ENCODE peak calls at places on chromosomes 16 and 17, in six cellular contexts. G, N, E, P, V and Y are unnamed samples.

GRCh38 chr17:205176-205538 is 23.7 kb upstream of the DOC2B start:
- DNase-seq in G (no peak), N (no peak), E (no peak), P (no peak), V (no peak), Y (no peak)

GRCh38 chr16:58001781-58002410 is 689 bp downstream of the USB1 start:
- DNase-seq in G (no peak), N (no peak), E (no peak), P (no peak), V (no peak), Y (no peak)

GRCh38 chr16:57781741-57782606 is 20.3 kb downstream of the KIFC3 start:
- DNase-seq in G (peak; percentile 22), N (no peak), E (no peak), P (no peak), V (no peak), Y (no peak)

GRCh38 chr16:54284931-54285413 is 1.6 kb downstream of the IRX3 start:
- DNase-seq in G (peak; percentile 66), N (no peak), E (no peak), P (no peak), V (no peak), Y (no peak)

GRCh38 chr16:53841884-53842283 is 137.9 kb downstream of the FTO start:
- DNase-seq in G (no peak), N (no peak), E (no peak), P (no peak), V (no peak), Y (no peak)

GRCh38 chr17:18959845-18960240 is 7.9 kb downstream of the SLC5A10 start:
- DNase-seq in G (peak; percentile 45), N (no peak), E (no peak), P (no peak), V (no peak), Y (no peak)

GRCh38 chr17:39564201-39564828 is 43.4 kb downstream of the NEUROD2 start:
- DNase-seq in G (no peak), N (no peak), E (no peak), P (no peak), V (no peak), Y (no peak)

GRCh38 chr16:27228621-27229501 is 25.5 kb downstream of the KDM8 start:
- DNase-seq in G (peak; percentile 73), N (peak; percentile 63), E (no peak), P (no peak), V (no peak), Y (no peak)

GRCh38 chr16:10485698-10486382 is 94.6 kb downstream of the EMP2 start:
- DNase-seq in G (no peak), N (no peak), E (no peak), P (no peak), V (no peak), Y (no peak)

GRCh38 chr17:41967141-41967920 is 736 bp downstream of the CNP start:
- DNase-seq in G (peak; percentile 69), N (peak; percentile 44), E (no peak), P (peak; percentile 63), V (peak; percentile 38), Y (no peak)

GRCh38 chr17:41324180-41325075 is 8.9 kb upstream of the KRTAP17-1 start:
- DNase-seq in G (no peak), N (no peak), E (no peak), P (no peak), V (no peak), Y (no peak)

GRCh38 chr16:75928295-75928694 is 202.0 kb upstream of the CPHXL start:
- DNase-seq in G (no peak), N (no peak), E (no peak), P (no peak), V (no peak), Y (no peak)

GRCh38 chr17:80475949-80476876 is at the start of gene NPTX1:
- DNase-seq in G (no peak), N (no peak), E (no peak), P (no peak), V (no peak), Y (no peak)

GRCh38 chr16:75272097-75272548 is 20.7 kb upstream of the BCAR1 start:
- DNase-seq in G (no peak), N (no peak), E (no peak), P (no peak), V (no peak), Y (no peak)

GRCh38 chr16:56306690-56307533 is 115.6 kb downstream of the GNAO1 start:
- DNase-seq in G (no peak), N (no peak), E (no peak), P (no peak), V (no peak), Y (no peak)

GRCh38 chr17:57945999-57946797 is 9.0 kb downstream of the CUEDC1 start:
- DNase-seq in G (no peak), N (no peak), E (no peak), P (no peak), V (no peak), Y (no peak)

GRCh38 chr16:84115919-84116719 is 623 bp downstream of the MBTPS1 start:
- DNase-seq in G (no peak), N (peak; percentile 68), E (peak; percentile 44), P (no peak), V (peak; percentile 67), Y (peak; percentile 66)

GRCh38 chr16:73129455-73129854 is 81.5 kb upstream of the ZFHX3 start:
- DNase-seq in G (no peak), N (no peak), E (no peak), P (no peak), V (no peak), Y (no peak)

GRCh38 chr16:1146409-1146808 is 6.5 kb upstream of the CACNA1H start:
- DNase-seq in G (no peak), N (no peak), E (no peak), P (no peak), V (no peak), Y (no peak)

GRCh38 chr16:25135239-25135878 is 23.8 kb downstream of the LCMT1 start:
- DNase-seq in G (no peak), N (no peak), E (no peak), P (no peak), V (peak; percentile 63), Y (no peak)

GRCh38 chr17:78342438-78343098 is 17.3 kb downstream of the SOCS3 start:
- DNase-seq in G (peak; percentile 75), N (peak; percentile 28), E (no peak), P (no peak), V (peak; percentile 62), Y (no peak)

GRCh38 chr16:85253127-85253941 is 141.1 kb upstream of the CIBAR2 start:
- DNase-seq in G (peak; percentile 79), N (peak; percentile 70), E (peak; percentile 52), P (no peak), V (peak; percentile 56), Y (peak; percentile 70)

GRCh38 chr17:58271532-58271931 is 9.2 kb downstream of the MPO start:
- DNase-seq in G (no peak), N (no peak), E (no peak), P (no peak), V (no peak), Y (no peak)

GRCh38 chr17:21493993-21494392 is 117.8 kb downstream of the KCNJ12 start:
- DNase-seq in G (no peak), N (no peak), E (no peak), P (no peak), V (no peak), Y (no peak)

GRCh38 chr17:7974638-7975131 is 27.7 kb upstream of the GUCY2D start:
- DNase-seq in G (no peak), N (no peak), E (no peak), P (no peak), V (no peak), Y (no peak)

GRCh38 chr17:4860651-4861050 is 27.5 kb downstream of the MINK1 start:
- DNase-seq in G (no peak), N (no peak), E (no peak), P (no peak), V (no peak), Y (no peak)

GRCh38 chr17:48746916-48747444 is 18.4 kb upstream of the HOXB13 start:
- DNase-seq in G (no peak), N (no peak), E (no peak), P (no peak), V (no peak), Y (no peak)
- H3K27me3 ChIP-seq in G (peaks cover 98% of the 10 kb centered on the region), N (no peaks in the 10 kb centered on the region), E (peaks cover 22% of the 10 kb centered on the region), P (peaks cover 12% of the 10 kb centered on the region), V (peaks cover 50% of the 10 kb centered on the region), Y (peaks cover 40% of the 10 kb centered on the region)

GRCh38 chr17:60496051-60496450 is 30.0 kb downstream of the APPBP2 start:
- DNase-seq in G (no peak), N (no peak), E (no peak), P (no peak), V (no peak), Y (no peak)

GRCh38 chr17:60502145-60502544 is 23.9 kb downstream of the APPBP2 start:
- DNase-seq in G (no peak), N (no peak), E (no peak), P (no peak), V (no peak), Y (no peak)

GRCh38 chr17:60506312-60506711 is 19.7 kb downstream of the APPBP2 start:
- DNase-seq in G (no peak), N (no peak), E (no peak), P (no peak), V (no peak), Y (no peak)

DNA sequence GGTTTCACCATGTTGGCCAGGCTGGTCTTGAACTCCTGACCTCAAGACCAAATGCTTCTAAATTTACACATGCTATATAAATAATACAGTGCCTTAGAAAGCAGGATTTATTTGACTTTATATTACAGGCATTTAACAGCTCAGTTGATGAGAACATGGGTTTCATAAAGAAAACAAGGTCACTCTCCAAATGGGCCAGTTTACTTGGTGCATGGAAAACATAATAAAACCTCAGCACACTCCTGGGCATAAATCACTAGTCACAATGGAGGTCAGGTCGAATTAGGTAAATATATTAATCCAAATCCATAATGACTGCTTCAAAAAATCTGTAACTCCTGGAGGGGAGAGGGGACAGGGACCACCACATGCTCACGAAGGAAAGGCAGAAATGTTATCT is 24.5 kb downstream of the APPBP2 start:
- DNase-seq in G (no peak), N (no peak), E (no peak), P (no peak), V (no peak), Y (no peak)
- H3K4me1 ChIP-seq in G (peaks cover 14% of the 10 kb centered on the region), N (peaks cover 16% of the 10 kb centered on the region), E (peaks cover 3% of the 10 kb centered on the region), P (peaks cover 8% of the 10 kb centered on the region), V (no peaks in the 10 kb centered on the region), Y (no peaks in the 10 kb centered on the region)

GRCh38 chr17:74860229-74860998 is 729 bp upstream of the GRIN2C start:
- DNase-seq in G (no peak), N (no peak), E (no peak), P (no peak), V (no peak), Y (no peak)
- H3K27me3 ChIP-seq in G (peaks cover 44% of the 10 kb centered on the region), N (peaks cover 4% of the 10 kb centered on the region), E (peaks cover 5% of the 10 kb centered on the region), P (peaks cover 2% of the 10 kb centered on the region), V (peaks cover 41% of the 10 kb centered on the region), Y (peaks cover 52% of the 10 kb centered on the region)

DNA sequence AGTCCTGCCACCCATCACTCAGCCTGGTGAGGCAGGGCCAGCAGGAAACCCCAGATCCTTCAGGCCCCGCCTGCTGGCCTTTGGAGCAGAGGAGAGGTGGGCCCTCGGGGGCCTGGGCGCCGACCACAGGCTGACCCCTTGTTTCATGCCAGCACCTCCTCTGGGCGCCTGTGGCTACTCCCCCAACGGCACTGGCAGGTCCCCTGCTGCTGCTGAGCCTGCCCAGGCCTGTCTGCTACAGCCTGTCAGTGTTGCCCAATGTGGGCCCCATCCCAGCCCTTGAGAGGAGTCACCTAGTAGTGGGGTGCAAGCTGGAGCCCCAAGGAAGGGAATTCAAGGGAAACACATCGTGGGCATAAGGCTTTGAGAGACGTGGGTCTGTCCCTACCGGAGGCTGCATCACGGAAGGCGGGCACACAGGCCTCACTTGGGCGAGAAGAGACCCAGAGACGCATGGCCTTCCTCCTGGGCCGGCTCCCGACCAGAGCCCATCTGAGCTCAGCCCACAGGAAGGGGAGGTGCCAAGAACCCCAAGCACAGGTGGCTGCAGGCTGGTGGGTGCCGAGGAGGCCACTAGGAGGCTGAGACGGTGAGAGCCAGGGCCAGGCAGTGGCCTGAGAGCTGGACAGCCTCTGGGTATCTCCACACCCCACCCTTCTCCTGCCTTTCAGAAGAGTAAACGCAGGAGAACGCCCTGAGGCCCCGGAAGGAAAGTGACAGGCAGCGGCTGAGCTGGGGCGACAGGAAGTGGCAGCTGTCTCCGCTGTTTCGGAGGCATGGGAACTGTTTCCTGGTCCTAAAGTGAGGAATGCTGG is 8.1 kb upstream of the FASN start:
- DNase-seq in G (peak; percentile 77), N (peak; percentile 71), E (peak; percentile 81), P (no peak), V (peak; percentile 78), Y (peak; percentile 83)
- H3K4me1 ChIP-seq in G (peaks cover 28% of the 10 kb centered on the region), N (peaks cover 63% of the 10 kb centered on the region), E (no peaks in the 10 kb centered on the region), P (peaks cover 38% of the 10 kb centered on the region), V (peaks cover 20% of the 10 kb centered on the region), Y (peaks cover 59% of the 10 kb centered on the region)